ENCODE peak calls at places on chromosomes 13 and 19, in ten cellular contexts. D is posterior vena cava; O is Panc1; I is activated T-cell treated with anti-CD3 and anti-CD28 coated beads for 1 hour; W is stimulated activated CD4-positive, alpha-beta T cell treated with anti-CD3 and anti-CD28 coated beads, Interleukin-1b, Interleukin-23, amount 100 ng/mL, for 4 hours; C is left cardiac atrium; P is AG08396; N is thoracic aorta; Z is NCI-H1694 treated with DMSO at 0.1 percent for 48 hours; X is endothelial cell. T is an unnamed sample.
A peak's percentile ranks its signal among the peaks of the same experiment; 100 is the strongest.

GRCh38 chr19:460877-461609 is at the start of gene SHC2:
- DNase-seq in D (no peak), O (no peak), I (no peak), W (no peak), C (peak; percentile 53), P (no peak), N (no peak), Z (no peak), X (peak; percentile 53), T (no peak)

GRCh38 chr19:8965887-8966286 is 44.3 kb downstream of the MUC16 start:
- DNase-seq in D (no peak), O (no peak), I (no peak), W (no peak), C (no peak), P (no peak), N (no peak), Z (no peak), X (no peak), T (no peak)

GRCh38 chr19:15234525-15235130 is 2.4 kb upstream of the EPHX3 start:
- DNase-seq in D (no peak), O (no peak), I (no peak), W (no peak), C (no peak), P (no peak), N (no peak), Z (no peak), X (no peak), T (no peak)

GRCh38 chr19:28419312-28419711 is 793.6 kb downstream of the UQCRFS1 start:
- DNase-seq in D (no peak), O (no peak), I (no peak), W (no peak), C (no peak), P (no peak), N (no peak), Z (no peak), X (no peak), T (no peak)

GRCh38 chr19:1619703-1620102 is 14.4 kb upstream of the UQCR11 start:
- DNase-seq in D (no peak), O (no peak), I (no peak), W (no peak), C (no peak), P (no peak), N (no peak), Z (no peak), X (no peak), T (no peak)

GRCh38 chr13:94901070-94901469 is 188.7 kb upstream of the SOX21 start:
- DNase-seq in D (no peak), O (no peak), I (no peak), W (no peak), C (no peak), P (no peak), N (no peak), Z (no peak), X (no peak), T (no peak)

GRCh38 chr13:66915596-66916185 is 314.4 kb downstream of the PCDH9 start:
- DNase-seq in D (no peak), O (no peak), I (no peak), W (no peak), C (no peak), P (no peak), N (no peak), Z (no peak), X (no peak), T (no peak)

GRCh38 chr13:46405457-46405856 is 18.4 kb upstream of the RUBCNL start:
- DNase-seq in D (no peak), O (no peak), I (no peak), W (no peak), C (no peak), P (no peak), N (no peak), Z (no peak), X (no peak), T (no peak)

GRCh38 chr19:35797663-35798062 is 15.0 kb downstream of the PRODH2 start:
- DNase-seq in D (no peak), O (no peak), I (no peak), W (no peak), C (no peak), P (no peak), N (no peak), Z (no peak), X (no peak), T (no peak)

GRCh38 chr13:52686381-52686780 is 33.7 kb downstream of the SUGT1 start:
- DNase-seq in D (no peak), O (no peak), I (no peak), W (no peak), C (no peak), P (no peak), N (no peak), Z (no peak), X (no peak), T (no peak)

GRCh38 chr13:114022309-114022669 is 48.4 kb upstream of the C13orf46 start:
- DNase-seq in D (no peak), O (no peak), I (no peak), W (no peak), C (peak; percentile 7), P (no peak), N (no peak), Z (no peak), X (no peak), T (no peak)

T was measured in activated T-helper 9 cell treated with anti-CD3 and anti-CD28 coated beads, Interleukin-2, amount 50 U/mL, for 16 hours.